ENCODE peak calls at places on chromosomes 6 and 20, in six cellular contexts. P is endothelial cell of umbilical vein, G is hepatocyte, J is right lobe of liver, C is SJSA1, I is neural progenitor cell. Q is an unnamed sample.

GRCh38 chr20:38143646-38144554 is 21.2 kb downstream of the TGM2 start:
- DNase-seq in P (peak; percentile 96), G (peak; percentile 87), J (peak; percentile 73), C (peak; percentile 93), I (no peak), Q (peak; percentile 98)

GRCh38 chr6:105593056-105593455 is 190.2 kb upstream of the PREP start:
- DNase-seq in P (no peak), G (no peak), J (no peak), C (no peak), I (no peak), Q (no peak)

GRCh38 chr20:10131612-10132345 is 86.9 kb upstream of the SNAP25 start:
- DNase-seq in P (no peak), G (peak; percentile 63), J (peak; percentile 52), C (no peak), I (peak; percentile 20), Q (no peak)

GRCh38 chr6:169215201-169215661 is 38.4 kb downstream of the THBS2 start:
- DNase-seq in P (no peak), G (no peak), J (no peak), C (no peak), I (no peak), Q (no peak)

GRCh38 chr20:33199026-33199425 is 18.1 kb upstream of the BPIFA3 start:
- DNase-seq in P (no peak), G (no peak), J (no peak), C (no peak), I (no peak), Q (no peak)

GRCh38 chr20:33991498-33991897 is 2.2 kb upstream of the RALY start:
- DNase-seq in P (no peak), G (no peak), J (no peak), C (no peak), I (no peak), Q (no peak)

GRCh38 chr6:44580901-44581300 is 193.4 kb downstream of the CDC5L start:
- DNase-seq in P (no peak), G (no peak), J (no peak), C (peak; percentile 86), I (no peak), Q (no peak)

GRCh38 chr20:57148266-57148665 is 118.2 kb downstream of the BMP7 start:
- DNase-seq in P (no peak), G (no peak), J (no peak), C (no peak), I (no peak), Q (no peak)

GRCh38 chr6:23969344-23969743 is 156.7 kb upstream of the NRSN1 start:
- DNase-seq in P (no peak), G (no peak), J (no peak), C (no peak), I (no peak), Q (no peak)

GRCh38 chr6:55980627-55981211 is 105.3 kb upstream of the BMP5 start:
- DNase-seq in P (peak; percentile 66), G (peak; percentile 65), J (no peak), C (no peak), I (peak; percentile 67), Q (peak; percentile 24)

GRCh38 chr6:162845972-162846371 is 118.2 kb downstream of the PACRG start:
- DNase-seq in P (no peak), G (no peak), J (no peak), C (no peak), I (peak; percentile 18), Q (no peak)

DNA sequence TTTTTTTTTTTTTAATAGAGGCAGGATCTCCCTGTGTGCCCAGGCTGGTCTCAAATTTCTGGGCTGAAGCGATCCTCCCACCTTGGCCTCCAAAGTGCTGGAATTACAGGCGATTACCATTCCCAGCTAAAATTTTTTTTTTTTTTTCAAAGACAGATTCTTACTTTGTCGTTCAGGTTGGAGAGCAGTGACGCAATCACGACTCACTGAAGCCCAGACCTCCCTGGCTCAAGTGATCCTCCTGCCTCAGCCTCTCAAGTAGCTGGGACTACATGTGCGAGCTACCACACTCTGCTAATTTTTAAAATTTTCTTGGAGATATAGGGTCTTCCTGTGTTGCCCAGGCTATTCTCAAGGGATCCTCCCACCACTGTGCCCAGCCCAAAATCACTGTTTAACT is 58.0 kb upstream of the MYO6 start:
- DNase-seq in P (no peak), G (no peak), J (no peak), C (peak; percentile 46), I (no peak), Q (no peak)
- H3K36me3 ChIP-seq in P (peaks cover 2% of the 10 kb centered on the region), G (no peaks in the 10 kb centered on the region), J (no peaks in the 10 kb centered on the region), C (peaks cover 50% of the 10 kb centered on the region), I (peaks cover 7% of the 10 kb centered on the region), Q (no peaks in the 10 kb centered on the region)

GRCh38 chr6:102763886-102764285 is 1370.4 kb downstream of the GRIK2 start:
- DNase-seq in P (no peak), G (no peak), J (no peak), C (no peak), I (no peak), Q (no peak)
- H3K4me1 ChIP-seq in P (no peaks in the 10 kb centered on the region), G (no peaks in the 10 kb centered on the region), J (no peaks in the 10 kb centered on the region), C (no peaks in the 10 kb centered on the region), I (no peaks in the 10 kb centered on the region), Q (no peaks in the 10 kb centered on the region)

DNA sequence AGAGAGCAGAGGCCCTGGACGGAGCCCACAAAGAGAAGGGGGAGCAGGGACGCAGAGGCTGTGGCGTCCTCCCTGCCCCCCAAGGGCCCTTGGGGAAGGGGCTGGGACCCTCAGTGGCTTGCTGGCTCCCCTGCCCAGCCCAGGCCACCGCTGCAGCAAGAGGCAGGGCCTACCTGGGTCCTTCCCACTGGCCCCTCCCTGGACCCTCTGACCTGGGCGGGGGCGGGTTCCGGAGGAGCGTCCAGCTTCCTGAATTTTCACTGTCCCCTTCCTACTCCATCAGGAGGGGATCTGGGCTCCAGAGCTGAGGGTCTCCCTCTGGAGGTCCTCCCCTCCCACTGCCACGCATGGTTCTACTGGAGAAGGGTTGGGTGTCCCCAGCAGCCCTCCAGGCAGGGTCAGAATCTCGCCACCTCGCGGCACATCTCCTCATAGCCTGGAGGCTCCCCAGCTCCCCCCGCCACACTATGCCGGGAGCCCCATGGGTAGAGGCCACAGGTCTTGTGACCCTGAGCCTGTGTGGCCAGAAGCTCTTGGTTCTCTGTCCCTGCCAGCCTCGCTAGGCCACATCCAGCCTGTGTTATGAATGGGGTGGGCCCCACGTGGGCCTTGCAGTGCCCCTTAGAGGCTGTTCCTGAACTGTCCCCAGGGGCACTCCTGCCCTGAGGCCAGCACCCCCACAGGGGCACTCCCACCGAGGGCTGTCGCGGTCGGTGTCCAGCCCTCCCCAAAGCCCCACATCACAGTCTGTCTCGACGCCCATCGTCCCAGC is 1.0 kb upstream of the SOX18 start:
- DNase-seq in P (no peak), G (no peak), J (no peak), C (peak; percentile 92), I (no peak), Q (no peak)
- H3K27ac ChIP-seq in P (peak overlapping the region; percentile 28), G (no peak overlapping the region), J (no peak overlapping the region), C (peak overlapping the region; percentile 96), I (no peak overlapping the region), Q (no peak overlapping the region)

GRCh38 chr6:7556394-7557106 is 15.1 kb downstream of the DSP start:
- DNase-seq in P (no peak), G (no peak), J (no peak), C (no peak), I (no peak), Q (no peak)
- H3K36me3 ChIP-seq in P (no peaks in the 10 kb centered on the region), G (no peaks in the 10 kb centered on the region), J (peaks cover 9% of the 10 kb centered on the region), C (no peaks in the 10 kb centered on the region), I (no peaks in the 10 kb centered on the region), Q (peaks cover 2% of the 10 kb centered on the region)

DNA sequence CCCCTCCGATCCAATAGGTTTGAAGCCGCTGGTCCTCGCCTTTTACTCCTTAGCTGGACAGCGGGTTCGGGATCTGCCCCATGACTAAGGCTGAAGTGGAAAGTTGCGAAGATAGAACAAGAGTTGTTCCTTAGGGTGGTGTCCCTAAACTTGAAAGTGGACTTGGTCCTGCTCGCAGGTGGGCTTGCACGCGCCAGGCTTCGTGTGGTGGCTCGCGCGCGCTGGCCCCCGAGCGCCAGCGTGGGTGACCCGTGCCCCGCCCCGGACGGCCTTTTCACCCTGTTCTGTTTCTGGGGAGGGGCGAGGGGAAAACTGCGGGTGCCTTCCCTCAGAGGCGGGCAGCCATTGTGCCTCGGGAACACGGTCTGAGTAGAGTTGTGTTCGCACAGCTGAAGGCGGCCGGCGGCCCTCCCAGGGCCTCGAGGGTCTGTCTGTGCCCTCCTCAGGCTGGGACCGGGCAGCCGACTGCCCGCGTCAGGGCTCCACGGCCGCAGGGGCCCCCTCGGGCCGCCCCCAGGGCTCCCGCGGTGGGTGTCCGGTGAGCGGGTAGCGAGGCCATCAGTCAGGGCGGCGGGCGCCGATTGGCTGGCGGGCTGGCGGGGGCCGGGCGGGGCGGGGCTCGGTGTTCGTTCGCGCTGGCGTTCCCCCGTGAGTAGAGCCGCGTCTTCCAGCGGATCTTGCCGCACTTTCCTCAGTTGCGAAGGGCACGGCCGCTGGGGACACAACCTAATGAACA is 33.0 kb downstream of the RREB1 start:
- DNase-seq in P (peak; percentile 73), G (peak; percentile 89), J (peak; percentile 94), C (peak; percentile 88), I (peak; percentile 89), Q (peak; percentile 81)
- H3K4me1 ChIP-seq in P (peaks cover 28% of the 10 kb centered on the region), G (peaks cover 61% of the 10 kb centered on the region), J (peaks cover 2% of the 10 kb centered on the region), C (peaks cover 47% of the 10 kb centered on the region), I (peaks cover 64% of the 10 kb centered on the region), Q (peaks cover 5% of the 10 kb centered on the region)